ENCODE peak calls at places on chromosomes 5 and 9, in nine cellular contexts. A is progenitor cell of endocrine pancreas, I is PC-3, C is fibroblast of lung, Q is neural crest cell, T is HFFc6, D is IMR-90, S is nephron progenitor cell, O is HCT116. X is an unnamed sample.

GRCh38 chr5:141857226-141857625 is 21.0 kb downstream of the PCDH1 start:
- DNase-seq in S (no peak), Q (no peak), I (no peak), O (no peak), T (no peak), D (no peak), C (no peak), A (no peak), X (no peak)

GRCh38 chr5:72956324-72957140 is 691 bp downstream of the FCHO2 start:
- DNase-seq in T (peak; percentile 31), S (peak; percentile 69), A (peak; percentile 38), I (peak; percentile 47), Q (peak; percentile 38), O (no peak), C (peak; percentile 61), D (peak; percentile 56), X (peak; percentile 35)

GRCh38 chr9:107739601-107740082 is 250.1 kb upstream of the KLF4 start:
- DNase-seq in I (peak; percentile 81), O (no peak), Q (no peak), D (peak; percentile 15), S (peak; percentile 14), C (peak; percentile 91), T (no peak), A (no peak), X (no peak)

GRCh38 chr9:4642351-4642750 is 19.7 kb upstream of the PLPP6 start:
- DNase-seq in C (no peak), I (no peak), S (no peak), T (no peak), D (no peak), O (no peak), A (no peak), Q (no peak), X (no peak)

GRCh38 chr5:34854459-34855174 is 15.7 kb downstream of the TTC23L start:
- DNase-seq in S (no peak), Q (no peak), O (no peak), C (no peak), I (peak; percentile 30), A (no peak), T (no peak), D (no peak), X (no peak)

GRCh38 chr5:79800979-79801827 is 111.6 kb downstream of the CMYA5 start:
- DNase-seq in T (no peak), A (no peak), D (peak; percentile 28), S (no peak), Q (no peak), O (no peak), I (no peak), C (peak; percentile 22), X (no peak)

GRCh38 chr5:118863345-118863744 is 125.0 kb downstream of the DTWD2 start:
- DNase-seq in O (no peak), D (peak; percentile 61), I (peak; percentile 71), S (no peak), Q (no peak), T (peak; percentile 60), A (no peak), C (peak; percentile 8), X (no peak)

GRCh38 chr5:40198736-40199135 is 481.0 kb upstream of the PTGER4 start:
- DNase-seq in I (no peak), Q (no peak), O (no peak), T (no peak), A (no peak), D (no peak), S (no peak), C (no peak), X (no peak)

GRCh38 chr9:31275419-31275818 is 1109.0 kb upstream of the ACO1 start:
- DNase-seq in A (no peak), D (no peak), T (no peak), I (no peak), O (no peak), S (no peak), C (no peak), Q (no peak), X (no peak)

GRCh38 chr5:77990020-77990419 is 213.9 kb upstream of the TBCA start:
- DNase-seq in A (no peak), S (peak; percentile 26), I (no peak), C (no peak), O (no peak), D (no peak), Q (no peak), T (no peak), X (no peak)

GRCh38 chr9:16726023-16726422 is 144.4 kb downstream of the BNC2 start:
- DNase-seq in T (peak; percentile 39), S (no peak), I (peak; percentile 40), O (no peak), A (no peak), D (peak; percentile 70), Q (no peak), C (peak; percentile 86), X (no peak)
- TF ChIP-seq CTCF in T (peak; percentile 60), S (no peak), I (peak; percentile 58), O (no peak), A (no peak), D (peak; percentile 42), Q (peak; percentile 38), C (peak; percentile 36), X (no peak)

DNA sequence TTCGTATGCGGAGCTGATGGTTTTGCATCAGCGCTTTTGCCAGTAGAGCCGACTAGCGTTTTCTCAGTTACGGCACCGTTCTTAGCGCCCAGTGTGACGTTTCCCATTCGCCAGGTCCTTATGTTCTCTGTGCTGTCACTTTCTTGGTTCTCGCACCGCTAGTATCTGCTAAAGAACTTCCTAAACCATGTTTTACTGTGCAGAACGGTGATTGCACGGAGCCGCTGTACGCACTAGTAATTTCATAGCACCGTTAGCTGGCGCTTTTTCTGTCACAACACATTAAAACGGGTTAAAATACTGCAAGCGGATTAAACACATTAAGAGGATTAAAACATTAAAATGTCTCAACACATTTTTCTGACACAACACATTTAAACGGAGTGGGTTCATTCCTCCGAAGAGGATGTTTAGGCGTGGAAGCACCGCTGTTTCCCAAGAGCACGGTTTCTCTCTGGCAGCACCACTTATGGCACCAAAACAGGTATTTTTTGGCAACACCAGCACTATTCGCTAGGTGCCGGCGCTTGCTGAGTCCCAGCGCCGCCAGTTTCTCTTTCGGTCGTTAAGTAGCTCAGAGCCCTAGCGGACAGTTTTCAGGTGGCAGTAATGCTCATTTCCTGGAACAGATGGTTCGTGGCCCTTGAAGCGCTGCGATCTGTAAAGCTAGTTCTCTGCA is 20.4 kb downstream of the ANXA2R start:
- DNase-seq in Q (no peak), O (peak; percentile 87), S (peak; percentile 45), I (peak; percentile 97), A (no peak), C (peak; percentile 92), T (peak; percentile 50), D (peak; percentile 91), X (peak; percentile 93)
- TF ChIP-seq CTCF in Q (peak; percentile 65), O (peak; percentile 65), S (peak; percentile 27), I (peak; percentile 67), A (peak; percentile 63), C (peak; percentile 55), T (peak; percentile 42), D (peak; percentile 49), X (peak; percentile 75)

GRCh38 chr5:41435276-41435675 is 75.1 kb downstream of the PLCXD3 start:
- DNase-seq in C (no peak), D (no peak), S (no peak), O (no peak), T (no peak), Q (no peak), A (no peak), I (no peak), X (no peak)

GRCh38 chr5:41432481-41433253 is 77.7 kb downstream of the PLCXD3 start:
- DNase-seq in D (no peak), S (no peak), A (no peak), T (no peak), C (no peak), Q (no peak), O (no peak), I (no peak), X (no peak)

DNA sequence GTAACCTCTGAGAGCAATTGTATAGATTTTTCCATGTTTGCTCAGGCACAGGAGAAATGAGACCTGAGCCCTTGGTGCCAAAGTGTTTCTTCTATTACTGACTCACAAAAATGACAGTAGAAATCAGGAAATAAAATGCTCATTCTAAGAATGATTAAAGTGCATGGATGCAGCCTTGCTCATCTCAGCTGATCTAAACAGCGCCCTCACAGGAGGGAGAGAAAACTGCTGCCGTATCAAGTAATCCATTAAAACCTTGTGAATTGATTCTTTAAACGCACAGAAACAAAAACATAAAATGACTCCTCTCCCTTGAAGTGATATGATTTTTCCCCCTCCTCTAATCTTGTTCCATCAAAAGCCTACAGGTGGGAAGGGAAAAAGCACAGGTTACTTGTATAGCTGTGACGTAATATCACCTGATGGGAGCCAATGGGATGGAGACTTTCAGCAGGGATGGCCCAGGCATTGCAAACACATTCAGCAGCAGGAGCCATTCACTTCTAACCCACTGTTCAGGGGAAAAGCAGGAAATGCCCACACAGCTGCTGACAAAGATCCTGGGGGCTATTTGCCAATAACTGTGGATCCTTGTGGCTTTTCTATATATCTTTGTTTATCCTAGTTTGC is 76.7 kb downstream of the PLCXD3 start:
- DNase-seq in Q (no peak), D (peak; percentile 11), S (peak; percentile 13), I (peak; percentile 49), T (no peak), O (no peak), C (no peak), A (no peak), X (no peak)
- TF ChIP-seq CTCF in Q (peak; percentile 65), D (peak; percentile 43), S (peak; percentile 60), I (peak; percentile 87), T (peak; percentile 73), O (peak; percentile 71), C (peak; percentile 54), A (peak; percentile 71), X (peak; percentile 29)

GRCh38 chr9:98678244-98678842 is 30.4 kb downstream of the GABBR2 start:
- DNase-seq in C (peak; percentile 15), S (peak; percentile 31), D (no peak), O (peak; percentile 26), I (peak; percentile 6), A (no peak), Q (no peak), T (no peak), X (peak; percentile 35)
- TF ChIP-seq CTCF in C (peak; percentile 65), S (peak; percentile 53), D (peak; percentile 33), O (peak; percentile 92), I (peak; percentile 50), A (peak; percentile 65), Q (peak; percentile 61), T (peak; percentile 79), X (peak; percentile 54)

GRCh38 chr5:140358738-140359310 is 1.2 kb upstream of the SLC4A9 start:
- DNase-seq in Q (no peak), D (peak; percentile 51), A (no peak), C (peak; percentile 42), S (peak; percentile 33), T (peak; percentile 43), O (no peak), I (peak; percentile 64), X (no peak)
- TF ChIP-seq CTCF in Q (peak; percentile 55), D (peak; percentile 64), A (peak; percentile 51), C (peak; percentile 67), S (peak; percentile 45), T (peak; percentile 80), O (peak; percentile 73), I (peak; percentile 68), X (no peak)

DNA sequence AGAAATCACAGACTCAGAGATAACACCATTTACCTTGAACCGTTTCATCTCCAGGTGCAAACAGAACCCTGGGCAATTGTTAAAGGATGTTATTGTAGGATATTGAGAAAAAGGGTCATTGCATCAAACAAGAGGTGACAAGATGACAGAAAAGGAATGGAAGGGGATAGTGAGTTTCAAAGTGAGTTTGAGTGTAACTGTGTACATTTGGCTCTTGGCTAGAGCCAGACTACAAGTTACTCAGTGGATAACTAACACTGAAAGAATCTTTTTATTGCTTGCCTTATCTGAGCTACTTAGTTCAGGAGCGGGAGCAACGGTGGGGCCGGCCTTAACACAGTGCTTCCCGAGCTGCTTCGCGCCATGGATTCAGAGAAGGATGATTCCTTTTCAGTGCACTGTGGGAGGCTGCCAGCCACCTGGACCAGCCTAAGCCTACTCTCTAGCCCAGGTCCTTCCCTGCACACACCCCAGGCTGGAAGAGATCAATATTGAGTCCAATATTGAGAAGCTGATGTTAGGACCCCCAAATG is 193.4 kb downstream of the ATPSCKMT start:
- DNase-seq in T (peak; percentile 13), S (no peak), I (peak; percentile 24), C (no peak), A (no peak), D (no peak), Q (no peak), O (no peak), X (no peak)
- TF ChIP-seq CTCF in T (no peak), S (no peak), I (no peak), C (no peak), A (no peak), D (no peak), Q (no peak), O (no peak), X (no peak)